ENCODE peak calls at places on chromosomes 16 and 17, in five cellular contexts. I is prostate gland; Z is GM23248; D is CD8-positive, alpha-beta T cell; B is sigmoid colon. T is an unnamed sample.

GRCh38 chr16:4701791-4702465 is 8.6 kb downstream of the NUDT16L1 start:
- DNase-seq in B (no peak), Z (no peak), I (no peak), D (no peak), T (no peak)

GRCh38 chr16:79810449-79811189 is 210.1 kb upstream of the MAF start:
- DNase-seq in Z (no peak), D (no peak), I (no peak), B (no peak), T (no peak)

GRCh38 chr16:17211797-17212196 is 259.0 kb downstream of the XYLT1 start:
- DNase-seq in I (no peak), Z (peak; percentile 17), D (peak; percentile 53), B (no peak), T (no peak)

GRCh38 chr17:36107660-36108059 is 4.0 kb downstream of the CCL4 start:
- DNase-seq in Z (no peak), B (no peak), I (no peak), D (no peak), T (no peak)

GRCh38 chr16:6611535-6611934 is 721.1 kb upstream of the RBFOX1 start:
- DNase-seq in I (no peak), D (no peak), B (no peak), Z (no peak), T (no peak)

GRCh38 chr16:5537347-5537746 is 439.8 kb upstream of the EEF2KMT start:
- DNase-seq in I (no peak), Z (no peak), D (no peak), B (no peak), T (no peak)

GRCh38 chr17:27199948-27200347 is 94.0 kb upstream of the WSB1 start:
- DNase-seq in D (no peak), B (no peak), Z (peak; percentile 8), I (no peak), T (no peak)

GRCh38 chr16:53007095-53007494 is 45.6 kb downstream of the CHD9NB start:
- DNase-seq in I (no peak), Z (no peak), D (no peak), B (no peak), T (no peak)

GRCh38 chr17:40351185-40352043 is 13.1 kb downstream of the GJD3 start:
- DNase-seq in B (no peak), D (no peak), I (no peak), Z (no peak), T (no peak)

GRCh38 chr16:610513-611381 is 20.0 kb upstream of the WFIKKN1 start:
- DNase-seq in D (peak; percentile 69), B (peak; percentile 72), Z (peak; percentile 52), I (no peak), T (peak; percentile 34)

GRCh38 chr17:78375401-78376079 is 2.9 kb upstream of the PGS1 start:
- DNase-seq in B (peak; percentile 87), Z (peak; percentile 96), I (no peak), D (no peak), T (no peak)

GRCh38 chr17:78378225-78379133 is at the start of gene PGS1:
- DNase-seq in I (peak; percentile 65), B (peak; percentile 88), Z (peak; percentile 89), D (peak; percentile 92), T (peak; percentile 71)

GRCh38 chr17:78376161-78376560 is 2.3 kb upstream of the PGS1 start:
- DNase-seq in Z (no peak), I (no peak), D (no peak), B (no peak), T (no peak)

GRCh38 chr17:78379134-78379497 is 667 bp downstream of the PGS1 start:
- DNase-seq in I (no peak), B (no peak), Z (peak; percentile 95), D (no peak), T (no peak)

GRCh38 chr17:78377858-78378224 is 608 bp upstream of the PGS1 start:
- DNase-seq in I (no peak), B (no peak), D (no peak), Z (no peak), T (no peak)
- H3K4me3 ChIP-seq in I (peak overlapping the region; percentile 99), B (peak overlapping the region; percentile 88), D (peak overlapping the region; percentile 91), Z (peak overlapping the region; percentile 94), T (peak overlapping the region; percentile 85)

GRCh38 chr17:77148109-77148958 is 7.6 kb downstream of the SEC14L1 start:
- DNase-seq in B (no peak), I (no peak), Z (no peak), D (no peak), T (no peak)
- H3K27ac ChIP-seq in B (peak overlapping the region; percentile 98), I (peak overlapping the region; percentile 98), Z (no peak overlapping the region), D (no peak overlapping the region), T (no peak overlapping the region)

DNA sequence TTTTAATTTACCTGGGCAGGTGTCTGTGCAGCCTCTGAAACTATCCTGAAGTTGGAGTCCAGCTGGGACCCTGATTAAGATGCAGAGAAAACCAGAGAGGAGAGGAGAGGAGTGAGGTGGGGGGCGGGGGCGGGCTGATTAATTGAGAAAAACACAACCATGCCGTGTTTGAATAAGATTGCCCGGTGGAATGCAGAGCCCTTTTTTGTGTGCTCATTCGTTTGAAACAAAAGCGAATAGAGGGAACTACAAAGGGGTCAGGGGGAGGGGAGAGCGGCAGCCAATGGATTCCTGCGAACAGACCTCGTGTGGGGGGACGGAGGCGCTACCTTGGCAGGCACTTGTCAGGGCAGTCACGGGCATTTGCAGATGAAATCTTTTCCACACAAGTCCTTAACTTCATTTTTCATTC is 355.8 kb downstream of the SOX9 start:
- DNase-seq in D (no peak), Z (no peak), B (no peak), I (no peak), T (no peak)
- H3K4me3 ChIP-seq in D (no peak overlapping the region), Z (no peak overlapping the region), B (no peak overlapping the region), I (no peak overlapping the region), T (no peak overlapping the region)

GRCh38 chr16:74736531-74737157 is 36.0 kb upstream of the MLKL start:
- DNase-seq in Z (no peak), I (no peak), B (no peak), D (no peak), T (no peak)

GRCh38 chr16:74738816-74739215 is 35.8 kb downstream of the FA2H start:
- DNase-seq in I (no peak), D (no peak), Z (no peak), B (no peak), T (no peak)

GRCh38 chr16:74738134-74738541 is 36.5 kb downstream of the FA2H start:
- DNase-seq in Z (peak; percentile 19), I (no peak), B (no peak), D (no peak), T (no peak)

GRCh38 chr16:74735554-74735953 is 34.9 kb upstream of the MLKL start:
- DNase-seq in I (no peak), B (no peak), Z (no peak), D (no peak), T (no peak)

DNA sequence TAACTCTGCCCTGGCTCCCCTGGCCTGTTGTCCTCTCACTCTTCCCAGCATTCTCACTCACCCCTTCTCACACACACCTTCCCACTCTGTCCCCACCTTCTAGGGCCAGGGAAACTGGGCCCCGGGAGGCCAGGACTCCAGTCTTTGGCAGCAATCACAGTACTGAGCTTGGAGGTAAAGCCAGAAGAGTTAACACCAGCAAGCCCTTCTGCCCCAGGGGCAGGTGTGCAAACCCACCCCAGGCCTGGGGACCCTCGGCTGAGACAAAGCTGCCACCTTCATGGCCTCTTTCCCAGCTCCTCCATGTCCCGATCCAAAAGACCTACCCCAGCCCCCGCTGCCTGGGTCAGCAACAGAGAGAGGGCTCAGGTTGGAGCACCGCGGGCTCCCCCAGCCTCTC is 36.9 kb upstream of the MLKL start:
- DNase-seq in I (no peak), Z (no peak), B (no peak), D (no peak), T (no peak)
- H3K27ac ChIP-seq in I (no peak overlapping the region), Z (no peak overlapping the region), B (no peak overlapping the region), D (no peak overlapping the region), T (no peak overlapping the region)

GRCh38 chr16:31569360-31569717 is 41.6 kb downstream of the AHSP start:
- DNase-seq in Z (no peak), I (no peak), B (no peak), D (no peak), T (no peak)
- H3K4me3 ChIP-seq in Z (no peak overlapping the region), I (peak overlapping the region; percentile 27), B (no peak overlapping the region), D (no peak overlapping the region), T (no peak overlapping the region)

DNA sequence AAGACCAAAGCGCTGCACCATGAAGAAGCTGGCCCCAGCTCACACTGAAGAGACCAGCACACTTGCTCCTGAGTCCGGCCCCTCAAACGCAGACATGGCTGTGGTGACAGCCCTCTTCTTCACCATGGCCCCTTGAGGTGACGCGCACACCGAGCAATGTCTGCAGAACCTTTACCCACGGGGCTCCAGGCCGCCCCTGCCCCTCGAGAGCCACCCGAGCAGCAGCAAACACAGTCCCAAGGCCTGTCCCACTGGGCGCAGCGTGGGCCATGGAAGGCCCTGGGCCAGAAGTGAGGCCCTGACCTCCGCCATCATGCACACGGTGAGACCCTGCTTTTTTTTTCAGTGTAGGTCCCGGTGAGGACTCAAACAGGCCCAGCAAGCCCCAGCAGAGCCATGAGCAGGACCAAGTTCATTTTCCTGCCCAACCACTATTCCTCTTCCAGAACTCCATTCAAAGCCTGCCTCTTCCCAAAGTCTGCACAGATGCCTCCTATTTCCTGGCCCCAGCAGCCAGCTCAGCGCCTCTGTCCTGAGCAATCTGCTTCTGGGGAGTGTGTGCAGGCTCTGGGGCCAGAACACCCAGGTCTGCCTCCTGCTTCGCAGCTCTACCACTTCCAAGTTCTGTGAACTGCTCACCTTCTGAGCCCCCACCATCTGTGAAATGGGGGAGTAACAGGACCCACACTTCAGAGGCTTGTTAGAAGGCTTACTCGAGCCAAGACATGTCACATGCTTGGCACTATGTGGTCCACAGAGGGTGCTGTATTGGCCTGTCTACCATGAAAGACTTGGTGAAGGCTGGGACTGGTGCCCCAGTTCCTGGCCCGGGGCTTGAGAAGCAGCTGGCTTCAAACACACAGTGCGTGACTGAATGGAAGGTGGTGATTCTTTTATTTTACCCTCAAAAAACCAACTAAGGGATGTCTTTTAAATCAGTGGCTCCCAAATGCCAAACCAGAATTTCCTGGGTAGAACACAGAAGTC is 35.7 kb upstream of the GSG1L start:
- DNase-seq in I (no peak), Z (no peak), B (no peak), D (no peak), T (no peak)
- H3K27ac ChIP-seq in I (no peak overlapping the region), Z (no peak overlapping the region), B (no peak overlapping the region), D (no peak overlapping the region), T (no peak overlapping the region)

GRCh38 chr16:31530405-31530804 is 2.7 kb downstream of the AHSP start:
- DNase-seq in Z (no peak), D (no peak), I (no peak), B (no peak), T (no peak)
- H3K4me3 ChIP-seq in Z (no peak overlapping the region), D (no peak overlapping the region), I (no peak overlapping the region), B (no peak overlapping the region), T (no peak overlapping the region)

DNA sequence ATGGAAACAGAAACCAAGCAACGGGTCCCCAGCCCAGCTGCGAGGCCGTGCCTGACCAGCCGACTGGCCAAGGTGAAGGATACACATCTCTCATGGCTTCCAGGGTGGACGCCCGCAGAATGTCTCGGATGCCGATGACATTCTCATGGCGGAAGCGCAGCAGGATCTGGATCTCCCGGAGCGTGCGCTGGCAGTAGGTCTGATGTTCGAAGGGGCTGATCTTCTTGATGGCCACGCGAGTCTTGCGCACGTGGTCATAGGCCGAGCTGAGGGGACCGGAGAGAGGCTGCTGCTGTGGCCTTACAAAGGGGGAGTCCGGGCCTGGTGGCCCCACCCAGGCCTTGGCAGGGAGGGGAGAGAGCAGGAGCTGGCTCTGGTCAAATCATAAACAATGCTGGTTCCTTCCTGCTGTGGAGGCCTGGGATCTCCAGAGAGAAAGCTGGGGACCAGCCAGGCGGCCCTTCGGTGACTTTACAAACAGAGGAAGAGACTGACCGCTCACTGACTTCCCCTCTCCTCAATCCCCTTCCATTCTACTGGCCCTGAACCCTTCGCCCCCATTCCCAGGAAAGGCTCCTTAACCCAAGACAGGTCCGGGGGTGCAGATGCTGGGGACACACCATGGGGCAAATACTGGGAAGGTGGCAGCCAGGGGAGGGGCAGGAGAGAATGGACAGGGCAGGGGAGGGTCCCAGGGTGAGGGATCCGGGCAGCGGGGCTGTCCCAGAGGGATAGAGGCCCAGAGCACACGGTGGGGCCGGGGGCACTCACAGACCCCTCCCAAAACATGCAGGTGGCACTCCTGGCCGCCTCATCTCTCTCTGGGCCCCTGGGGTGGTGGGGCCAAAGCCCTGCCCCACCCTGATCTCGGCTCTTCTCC is 1.0 kb downstream of the MAPK3 start:
- DNase-seq in I (no peak), B (peak; percentile 89), D (no peak), Z (peak; percentile 31), T (no peak)
- H3K27ac ChIP-seq in I (peak overlapping the region; percentile 89), B (peak overlapping the region; percentile 96), D (peak overlapping the region; percentile 55), Z (peak overlapping the region; percentile 8), T (peak overlapping the region; percentile 70)